ENCODE peak calls at places on chromosome 12, in four cellular contexts. One of them, this sample, is unnamed.

GRCh38 chr12:43349863-43350262 is 202.1 kb downstream of the ADAMTS20 start:
- DNase-seq in EH: no peak
- DNase-seq in astrocyte of the hippocampus: peak
- DNase-seq in activated naive CD4-positive, alpha-beta T cell treated with anti-CD3 and anti-CD28 coated beads, Interleukin-2, amount 10 ng/mL, durations not matched to agents 7 days and 5 days: no peak
- DNase-seq in this sample: no peak

GRCh38 chr12:51820721-51821422 is 27.6 kb downstream of the FIGNL2 start:
- DNase-seq in EH: no peak
- DNase-seq in astrocyte of the hippocampus: peak
- DNase-seq in activated naive CD4-positive, alpha-beta T cell treated with anti-CD3 and anti-CD28 coated beads, Interleukin-2, amount 10 ng/mL, durations not matched to agents 7 days and 5 days: peak
- DNase-seq in this sample: peak

GRCh38 chr12:130924946-130925345 is 28.8 kb upstream of the ADGRD1 start:
- DNase-seq in EH: no peak
- DNase-seq in astrocyte of the hippocampus: no peak
- DNase-seq in activated naive CD4-positive, alpha-beta T cell treated with anti-CD3 and anti-CD28 coated beads, Interleukin-2, amount 10 ng/mL, durations not matched to agents 7 days and 5 days: no peak
- DNase-seq in this sample: no peak

GRCh38 chr12:132108211-132108832 is 35.8 kb downstream of the DDX51 start:
- DNase-seq in EH: no peak
- DNase-seq in astrocyte of the hippocampus: peak
- DNase-seq in activated naive CD4-positive, alpha-beta T cell treated with anti-CD3 and anti-CD28 coated beads, Interleukin-2, amount 10 ng/mL, durations not matched to agents 7 days and 5 days: no peak
- DNase-seq in this sample: no peak

GRCh38 chr12:54000774-54001114 is 783 bp downstream of the HOXC9 start:
- DNase-seq in EH: no peak
- DNase-seq in astrocyte of the hippocampus: no peak
- DNase-seq in activated naive CD4-positive, alpha-beta T cell treated with anti-CD3 and anti-CD28 coated beads, Interleukin-2, amount 10 ng/mL, durations not matched to agents 7 days and 5 days: no peak
- DNase-seq in this sample: no peak

GRCh38 chr12:47080725-47081502 is 1.2 kb upstream of the AMIGO2 start:
- DNase-seq in EH: peak
- DNase-seq in astrocyte of the hippocampus: peak
- DNase-seq in activated naive CD4-positive, alpha-beta T cell treated with anti-CD3 and anti-CD28 coated beads, Interleukin-2, amount 10 ng/mL, durations not matched to agents 7 days and 5 days: peak
- DNase-seq in this sample: peak

GRCh38 chr12:109946505-109946904 is 46.4 kb downstream of the TCHP start:
- DNase-seq in EH: peak
- DNase-seq in astrocyte of the hippocampus: peak
- DNase-seq in activated naive CD4-positive, alpha-beta T cell treated with anti-CD3 and anti-CD28 coated beads, Interleukin-2, amount 10 ng/mL, durations not matched to agents 7 days and 5 days: peak
- DNase-seq in this sample: no peak

GRCh38 chr12:94263011-94263786 is 114.8 kb downstream of the PLXNC1 start:
- DNase-seq in EH: peak
- DNase-seq in astrocyte of the hippocampus: no peak
- DNase-seq in activated naive CD4-positive, alpha-beta T cell treated with anti-CD3 and anti-CD28 coated beads, Interleukin-2, amount 10 ng/mL, durations not matched to agents 7 days and 5 days: peak
- DNase-seq in this sample: peak

GRCh38 chr12:74619886-74620285 is 82.3 kb downstream of the ATXN7L3B start:
- DNase-seq in EH: no peak
- DNase-seq in astrocyte of the hippocampus: no peak
- DNase-seq in activated naive CD4-positive, alpha-beta T cell treated with anti-CD3 and anti-CD28 coated beads, Interleukin-2, amount 10 ng/mL, durations not matched to agents 7 days and 5 days: no peak
- DNase-seq in this sample: no peak

GRCh38 chr12:124524231-124524925 is 43.0 kb downstream of the NCOR2 start:
- DNase-seq in EH: peak
- DNase-seq in astrocyte of the hippocampus: peak
- DNase-seq in activated naive CD4-positive, alpha-beta T cell treated with anti-CD3 and anti-CD28 coated beads, Interleukin-2, amount 10 ng/mL, durations not matched to agents 7 days and 5 days: no peak
- DNase-seq in this sample: no peak

GRCh38 chr12:48794870-48795269 is 6.0 kb upstream of the ADCY6 start:
- DNase-seq in EH: peak
- DNase-seq in astrocyte of the hippocampus: no peak
- DNase-seq in activated naive CD4-positive, alpha-beta T cell treated with anti-CD3 and anti-CD28 coated beads, Interleukin-2, amount 10 ng/mL, durations not matched to agents 7 days and 5 days: no peak
- DNase-seq in this sample: no peak

GRCh38 chr12:110253176-110253575 is 27.9 kb upstream of the ATP2A2 start:
- DNase-seq in EH: peak
- DNase-seq in astrocyte of the hippocampus: no peak
- DNase-seq in activated naive CD4-positive, alpha-beta T cell treated with anti-CD3 and anti-CD28 coated beads, Interleukin-2, amount 10 ng/mL, durations not matched to agents 7 days and 5 days: no peak
- DNase-seq in this sample: no peak

GRCh38 chr12:16030729-16031128 is 119.6 kb downstream of the DERA start:
- DNase-seq in EH: no peak
- DNase-seq in astrocyte of the hippocampus: no peak
- DNase-seq in activated naive CD4-positive, alpha-beta T cell treated with anti-CD3 and anti-CD28 coated beads, Interleukin-2, amount 10 ng/mL, durations not matched to agents 7 days and 5 days: no peak
- DNase-seq in this sample: no peak

GRCh38 chr12:40331886-40332285 is 107.1 kb downstream of the LRRK2 start:
- DNase-seq in EH: peak
- DNase-seq in astrocyte of the hippocampus: no peak
- DNase-seq in activated naive CD4-positive, alpha-beta T cell treated with anti-CD3 and anti-CD28 coated beads, Interleukin-2, amount 10 ng/mL, durations not matched to agents 7 days and 5 days: no peak
- DNase-seq in this sample: no peak

GRCh38 chr12:31011746-31012567 is 61.7 kb upstream of the DDX11 start:
- DNase-seq in EH: peak
- DNase-seq in astrocyte of the hippocampus: no peak
- DNase-seq in activated naive CD4-positive, alpha-beta T cell treated with anti-CD3 and anti-CD28 coated beads, Interleukin-2, amount 10 ng/mL, durations not matched to agents 7 days and 5 days: peak
- DNase-seq in this sample: no peak

GRCh38 chr12:325886-326285 is 63.2 kb downstream of the KDM5A start:
- DNase-seq in EH: peak
- DNase-seq in astrocyte of the hippocampus: no peak
- DNase-seq in activated naive CD4-positive, alpha-beta T cell treated with anti-CD3 and anti-CD28 coated beads, Interleukin-2, amount 10 ng/mL, durations not matched to agents 7 days and 5 days: no peak
- DNase-seq in this sample: no peak